ENCODE peak calls at places on chromosomes 4 and X, in four cellular contexts. A is gastrocnemius medialis, Y is tibial artery, T is testis. O is an unnamed sample.

GRCh38 chrX:114075073-114075673 is 508.7 kb upstream of the HTR2C start:
- DNase-seq in Y (no peak), A (no peak), T (no peak), O (no peak)

GRCh38 chr4:142850478-142850877 is 4.4 kb upstream of the INPP4B start:
- DNase-seq in T (no peak), Y (no peak), A (no peak), O (no peak)

GRCh38 chr4:39046243-39046642 is 14.0 kb upstream of the TMEM156 start:
- DNase-seq in A (no peak), T (peak; percentile 26), Y (no peak), O (no peak)

GRCh38 chrX:38675856-38676255 is 114.5 kb downstream of the TSPAN7 start:
- DNase-seq in A (no peak), Y (no peak), T (no peak), O (no peak)

GRCh38 chr4:80237992-80238391 is 28.5 kb upstream of the FGF5 start:
- DNase-seq in Y (no peak), A (no peak), T (no peak), O (no peak)

GRCh38 chr4:10917475-10918103 is 233.0 kb upstream of the CLNK start:
- DNase-seq in Y (no peak), A (no peak), T (no peak), O (no peak)

GRCh38 chrX:46573331-46573895 is at the start of gene CHST7:
- DNase-seq in T (peak; percentile 66), Y (peak; percentile 60), A (no peak), O (peak; percentile 6)

GRCh38 chr4:140088317-140088967 is 65.5 kb downstream of the MAML3 start:
- DNase-seq in A (no peak), T (no peak), Y (no peak), O (no peak)

GRCh38 chr4:159444668-159445067 is 341.8 kb downstream of the RAPGEF2 start:
- DNase-seq in A (no peak), Y (no peak), T (no peak), O (no peak)

GRCh38 chr4:71290074-71290473 is 48.7 kb upstream of the SLC4A4 start:
- DNase-seq in Y (no peak), T (no peak), A (no peak), O (no peak)

GRCh38 chr4:158571736-158572135 is 50.1 kb downstream of the RXFP1 start:
- DNase-seq in A (no peak), Y (no peak), T (no peak), O (no peak)

GRCh38 chr4:102640669-102641068 is 120.1 kb downstream of the MANBA start:
- DNase-seq in T (no peak), Y (no peak), A (no peak), O (no peak)

GRCh38 chr4:129064717-129065116 is 28.6 kb downstream of the SCLT1 start:
- DNase-seq in A (no peak), T (no peak), Y (no peak), O (no peak)

GRCh38 chr4:60216752-60217151 is 983.4 kb upstream of the ADGRL3 start:
- DNase-seq in Y (no peak), T (no peak), A (no peak), O (no peak)

GRCh38 chr4:84238247-84239090 is 260.6 kb downstream of the NKX6-1 start:
- DNase-seq in A (no peak), Y (no peak), T (no peak), O (no peak)

GRCh38 chrX:111041018-111041462 is 55.0 kb upstream of the PAK3 start:
- DNase-seq in Y (no peak), A (no peak), T (no peak), O (no peak)

GRCh38 chrX:65581661-65582339 is 47.2 kb upstream of the LAS1L start:
- DNase-seq in A (no peak), Y (peak; percentile 51), T (peak; percentile 66), O (no peak)

GRCh38 chr4:98470831-98471230 is 187.6 kb downstream of the TSPAN5 start:
- DNase-seq in T (no peak), Y (no peak), A (no peak), O (no peak)

GRCh38 chrX:155983326-155983725 is 14.2 kb upstream of the IL9R start:
- DNase-seq in Y (no peak), T (no peak), A (no peak), O (no peak)

GRCh38 chrX:15679246-15679645 is 14.6 kb upstream of the CLTRN start:
- DNase-seq in T (no peak), Y (no peak), A (no peak), O (no peak)

GRCh38 chr4:11730545-11730944 is 301.9 kb upstream of the HS3ST1 start:
- DNase-seq in Y (no peak), T (no peak), A (no peak), O (no peak)

GRCh38 chr4:14667624-14668295 is 334.5 kb upstream of the CPEB2 start:
- DNase-seq in A (no peak), Y (no peak), T (peak; percentile 68), O (no peak)

GRCh38 chrX:56932106-56932505 is 63.2 kb downstream of the SPIN3 start:
- DNase-seq in A (no peak), T (no peak), Y (no peak), O (no peak)

GRCh38 chr4:20662851-20663250 is 37.4 kb upstream of the PACRGL start:
- DNase-seq in Y (no peak), A (no peak), T (no peak), O (no peak)

GRCh38 chrX:111869639-111870034 is 6.3 kb upstream of the TRPC5OS start:
- DNase-seq in A (no peak), Y (no peak), T (peak; percentile 22), O (no peak)

GRCh38 chr4:102614801-102615200 is 113.6 kb downstream of the NFKB1 start:
- DNase-seq in T (no peak), A (no peak), Y (no peak), O (no peak)

GRCh38 chr4:182883351-182883750 is 33.8 kb downstream of the DCTD start:
- DNase-seq in Y (no peak), A (no peak), T (no peak), O (no peak)

GRCh38 chr4:8179074-8179473 is 20.0 kb upstream of the SH3TC1 start:
- DNase-seq in Y (no peak), T (no peak), A (no peak), O (no peak)

GRCh38 chrX:41108684-41109205 is 23.5 kb downstream of the USP9X start:
- DNase-seq in Y (no peak), T (no peak), A (no peak), O (no peak)

GRCh38 chrX:26138043-26138442 is at the start of gene MAGEB18:
- DNase-seq in Y (no peak), A (no peak), T (no peak), O (no peak)

GRCh38 chr4:68906238-68907137 is 45.1 kb downstream of the UGT2A3 start:
- DNase-seq in Y (no peak), A (no peak), T (peak; percentile 23), O (no peak)

GRCh38 chr4:13992975-13993495 is 365.5 kb upstream of the BOD1L1 start:
- DNase-seq in Y (no peak), A (no peak), T (no peak), O (no peak)

GRCh38 chr4:48906283-48907173 is at the start of gene OCIAD2:
- DNase-seq in T (peak; percentile 86), A (peak; percentile 5), Y (peak; percentile 37), O (no peak)
- TF ChIP-seq CTCF in T (no peak), A (no peak), Y (no peak), O (no peak)

GRCh38 chr4:106301393-106302084 is 14.5 kb downstream of the TBCK start:
- DNase-seq in T (no peak), Y (no peak), A (no peak), O (no peak)
- H3K4me1 ChIP-seq in T (no peaks in the 10 kb centered on the region), Y (no peaks in the 10 kb centered on the region), A (no peaks in the 10 kb centered on the region), O (peaks cover 5% of the 10 kb centered on the region)

GRCh38 chrX:68113837-68114572 is 319.3 kb downstream of the OPHN1 start:
- DNase-seq in T (no peak), Y (no peak), A (no peak), O (no peak)

GRCh38 chrX:68112321-68112720 is 321.0 kb downstream of the OPHN1 start:
- DNase-seq in T (no peak), A (no peak), Y (no peak), O (no peak)

GRCh38 chrX:68109162-68109561 is 324.1 kb downstream of the OPHN1 start:
- DNase-seq in T (no peak), A (no peak), Y (no peak), O (no peak)

DNA sequence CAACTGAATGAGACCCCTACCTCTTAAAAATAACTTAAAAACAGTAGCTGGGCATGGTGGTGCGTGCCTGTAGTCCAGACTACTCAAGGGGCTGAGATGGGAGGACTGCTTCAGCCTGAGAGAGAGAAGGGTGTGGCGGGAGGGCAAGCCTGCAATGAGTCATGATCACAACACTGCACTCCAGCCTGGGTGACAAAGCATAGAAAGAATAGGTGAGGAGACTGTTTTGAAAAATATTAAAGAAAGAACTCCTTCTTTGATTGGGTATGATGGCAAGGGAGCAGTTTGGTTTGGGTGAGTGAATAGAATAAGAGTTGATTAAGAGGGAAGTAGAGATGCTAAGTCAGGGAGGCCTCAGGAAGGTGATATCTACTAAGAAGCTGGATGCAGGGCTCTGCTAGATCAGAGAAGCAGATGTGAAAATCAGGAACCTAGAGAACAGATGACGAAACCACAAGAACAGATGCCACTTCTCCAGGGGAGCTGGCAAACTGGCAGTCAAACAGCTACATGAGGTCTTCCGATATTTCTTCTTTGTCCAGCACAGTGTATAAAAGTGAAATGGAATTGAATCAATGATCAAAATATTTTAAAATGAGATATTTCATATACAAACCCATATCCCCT is 318.6 kb downstream of the OPHN1 start:
- DNase-seq in T (no peak), Y (no peak), A (no peak), O (no peak)
- H3K27ac ChIP-seq in T (no peak overlapping the region), Y (no peak overlapping the region), A (no peak overlapping the region), O (no peak overlapping the region)

GRCh38 chr4:180557348-180557747 is 1685.9 kb upstream of the TENM3 start:
- DNase-seq in A (no peak), Y (no peak), T (no peak), O (no peak)
- TF ChIP-seq CTCF in A (no peak), Y (no peak), T (no peak), O (no peak)

GRCh38 chr4:27007507-27007906 is 146.9 kb downstream of the STIM2 start:
- DNase-seq in Y (no peak), T (no peak), A (no peak), O (no peak)
- H3K4me1 ChIP-seq in Y (no peaks in the 10 kb centered on the region), T (peaks cover 4% of the 10 kb centered on the region), A (peaks cover 3% of the 10 kb centered on the region), O (no peaks in the 10 kb centered on the region)

GRCh38 chrX:120244735-120245498 is 5.7 kb upstream of the ZBTB33 start:
- DNase-seq in Y (peak; percentile 75), T (peak; percentile 76), A (peak; percentile 60), O (peak; percentile 3)
- H3K27ac ChIP-seq in Y (peak overlapping the region; percentile 93), T (peak overlapping the region; percentile 74), A (peak overlapping the region; percentile 83), O (peak overlapping the region; percentile 82)

DNA sequence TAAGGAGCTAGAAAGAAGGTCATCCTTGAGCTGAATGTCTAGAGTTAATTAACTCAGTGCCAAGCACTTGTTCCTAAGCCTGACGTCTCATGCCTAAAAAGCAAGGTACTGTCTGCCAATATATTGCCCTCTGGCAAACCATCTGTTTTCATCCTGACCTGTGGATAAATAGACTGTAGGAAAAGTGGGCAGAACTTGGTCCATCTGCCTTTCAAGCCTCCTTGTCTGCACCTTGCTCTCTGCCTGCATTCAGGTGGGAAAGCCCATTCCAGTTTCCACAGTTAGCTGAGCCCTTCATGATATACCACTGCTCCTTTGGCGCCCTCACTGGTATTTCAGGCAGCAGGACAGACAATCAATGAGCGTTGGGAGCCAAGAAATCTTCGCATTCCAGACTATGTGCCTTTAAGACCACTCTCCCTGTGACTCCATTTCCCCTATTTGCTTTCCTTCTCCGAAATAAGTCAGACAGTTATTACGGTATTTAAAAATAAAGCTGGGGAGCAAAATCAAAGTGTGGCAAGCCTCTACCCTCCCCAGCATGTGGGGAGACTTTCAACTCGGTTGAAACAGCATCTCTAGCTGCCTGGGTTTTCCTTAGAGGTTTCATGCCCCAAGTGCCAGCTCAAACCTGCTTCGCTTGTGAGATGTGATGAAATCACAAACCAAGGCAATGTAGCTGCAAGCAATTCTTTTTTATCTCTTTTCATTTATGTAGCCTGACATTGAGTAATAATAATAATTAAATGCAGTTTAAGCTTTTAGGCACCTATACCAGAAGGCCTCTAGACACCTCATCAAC is 2.5 kb upstream of the CCDC149 start:
- DNase-seq in Y (no peak), A (no peak), T (peak; percentile 21), O (no peak)
- TF ChIP-seq CTCF in Y (no peak), A (no peak), T (no peak), O (no peak)